ENCODE peak calls at places on chromosomes 2 and 18, in six cellular contexts. W, M, A, Q, S and F are unnamed samples.

GRCh38 chr2:113157108-113157896 is 16.5 kb upstream of the PSD4 start:
- DNase-seq in W (no peak), M (no peak), A (peak), Q (no peak), S (peak), F (peak)

GRCh38 chr2:203432811-203433210 is 102.3 kb downstream of the RAPH1 start:
- DNase-seq in W (no peak), M (no peak), A (no peak), Q (no peak), S (no peak), F (no peak)

GRCh38 chr2:74528600-74529356 is 728 bp downstream of the AUP1 start:
- DNase-seq in W (no peak), M (no peak), A (peak), Q (no peak), S (no peak), F (no peak)

GRCh38 chr2:239000500-239001073 is 152.7 kb downstream of the TWIST2 start:
- DNase-seq in W (no peak), M (no peak), A (no peak), Q (no peak), S (no peak), F (no peak)

GRCh38 chr2:208320686-208321085 is 54.6 kb downstream of the PIKFYVE start:
- DNase-seq in W (no peak), M (no peak), A (no peak), Q (peak), S (no peak), F (no peak)

GRCh38 chr2:25524507-25524906 is 148.9 kb downstream of the DTNB start:
- DNase-seq in W (no peak), M (no peak), A (no peak), Q (no peak), S (no peak), F (no peak)

GRCh38 chr2:235618039-235618438 is 124.2 kb downstream of the AGAP1 start:
- DNase-seq in W (peak), M (no peak), A (no peak), Q (peak), S (no peak), F (no peak)

GRCh38 chr2:179446475-179447141 is 182.0 kb upstream of the SESTD1 start:
- DNase-seq in W (no peak), M (no peak), A (no peak), Q (no peak), S (no peak), F (no peak)

GRCh38 chr2:66432801-66433694 is 1.9 kb upstream of the MEIS1 start:
- DNase-seq in W (peak), M (no peak), A (peak), Q (peak), S (peak), F (peak)

GRCh38 chr2:38421274-38422056 is 44.4 kb upstream of the ATL2 start:
- DNase-seq in W (no peak), M (no peak), A (no peak), Q (no peak), S (no peak), F (peak)

GRCh38 chr2:177812713-177813396 is 259.7 kb downstream of the PDE11A start:
- DNase-seq in W (no peak), M (no peak), A (no peak), Q (no peak), S (no peak), F (no peak)

GRCh38 chr2:68225119-68225632 is 27.2 kb downstream of the PPP3R1 start:
- DNase-seq in W (peak), M (peak), A (peak), Q (peak), S (peak), F (peak)

GRCh38 chr2:112623913-112624777 is 21.6 kb upstream of the SLC20A1 start:
- DNase-seq in W (peak), M (no peak), A (no peak), Q (peak), S (no peak), F (peak)

GRCh38 chr2:219440388-219441256 is 6.0 kb downstream of the SPEG start:
- DNase-seq in W (peak), M (no peak), A (no peak), Q (peak), S (no peak), F (peak)

GRCh38 chr2:148926291-148926961 is 51.4 kb downstream of the KIF5C start:
- DNase-seq in W (peak), M (peak), A (peak), Q (peak), S (peak), F (peak)

GRCh38 chr2:225090746-225091145 is 48.5 kb upstream of the DOCK10 start:
- DNase-seq in W (peak), M (no peak), A (no peak), Q (peak), S (no peak), F (no peak)

GRCh38 chr2:4272261-4272858 is 569.0 kb downstream of the DCDC2C start:
- DNase-seq in W (no peak), M (no peak), A (no peak), Q (no peak), S (no peak), F (no peak)

GRCh38 chr18:79640875-79641274 is 38.7 kb upstream of the CTDP1 start:
- DNase-seq in W (no peak), M (no peak), A (no peak), Q (no peak), S (peak), F (no peak)

GRCh38 chr2:192655916-192656315 is 461.2 kb upstream of the TMEFF2 start:
- DNase-seq in W (no peak), M (no peak), A (peak), Q (no peak), S (no peak), F (no peak)

GRCh38 chr2:158120102-158120501 is 18.4 kb downstream of the UPP2 start:
- DNase-seq in W (no peak), M (no peak), A (no peak), Q (no peak), S (no peak), F (no peak)

GRCh38 chr2:159227467-159227866 is 59.0 kb downstream of the WDSUB1 start:
- DNase-seq in W (no peak), M (no peak), A (no peak), Q (no peak), S (no peak), F (no peak)

GRCh38 chr18:69216390-69216789 is 184.3 kb upstream of the DOK6 start:
- DNase-seq in W (no peak), M (no peak), A (no peak), Q (no peak), S (no peak), F (no peak)

GRCh38 chr18:36386150-36386920 is 88.8 kb downstream of the FHOD3 start:
- DNase-seq in W (no peak), M (no peak), A (no peak), Q (no peak), S (no peak), F (no peak)

GRCh38 chr2:66679422-66679821 is 244.5 kb downstream of the MEIS1 start:
- DNase-seq in W (no peak), M (no peak), A (peak), Q (no peak), S (no peak), F (no peak)

GRCh38 chr2:138112536-138112935 is 148.3 kb downstream of the HNMT start:
- DNase-seq in W (no peak), M (no peak), A (no peak), Q (no peak), S (no peak), F (no peak)

GRCh38 chr2:235634435-235635152 is 140.8 kb downstream of the AGAP1 start:
- DNase-seq in W (peak), M (no peak), A (no peak), Q (peak), S (no peak), F (no peak)

GRCh38 chr18:79640064-79640672 is 39.4 kb upstream of the CTDP1 start:
- DNase-seq in W (no peak), M (no peak), A (no peak), Q (no peak), S (peak), F (no peak)

GRCh38 chr2:132412021-132412420 is 4.6 kb upstream of the GPR39 start:
- DNase-seq in W (no peak), M (no peak), A (peak), Q (no peak), S (no peak), F (no peak)
- H2BK5ac ChIP-seq in W (no peak), M (no peak), A (no peak), Q (no peak), S (no peak), F (no peak)

GRCh38 chr2:240327566-240327965 is 107.9 kb upstream of the GPC1 start:
- DNase-seq in W (no peak), M (no peak), A (no peak), Q (no peak), S (no peak), F (no peak)

GRCh38 chr2:240326886-240327285 is 108.6 kb upstream of the GPC1 start:
- DNase-seq in W (no peak), M (no peak), A (no peak), Q (no peak), S (no peak), F (no peak)

GRCh38 chr2:240329116-240329665 is 106.3 kb upstream of the GPC1 start:
- DNase-seq in W (no peak), M (no peak), A (no peak), Q (no peak), S (no peak), F (no peak)

GRCh38 chr2:240328526-240328925 is 106.9 kb upstream of the GPC1 start:
- DNase-seq in W (no peak), M (no peak), A (no peak), Q (no peak), S (no peak), F (no peak)

GRCh38 chr2:240329778-240330177 is 105.7 kb upstream of the GPC1 start:
- DNase-seq in W (no peak), M (no peak), A (no peak), Q (no peak), S (no peak), F (no peak)
- H2BK5ac ChIP-seq in W (no peak), M (no peak), A (no peak), Q (no peak), S (no peak), F (no peak)

GRCh38 chr2:233074106-233074505 is 14.0 kb downstream of the INPP5D start:
- DNase-seq in W (no peak), M (no peak), A (no peak), Q (no peak), S (no peak), F (no peak)
- H2BK5ac ChIP-seq in W (no peak), M (no peak), A (no peak), Q (no peak), S (no peak), F (no peak)

GRCh38 chr2:174588463-174588862 is 9.1 kb downstream of the WIPF1 start:
- DNase-seq in W (no peak), M (no peak), A (no peak), Q (no peak), S (no peak), F (no peak)
- H2BK5ac ChIP-seq in W (no peak), M (no peak), A (no peak), Q (no peak), S (no peak), F (no peak)

GRCh38 chr18:8965398-8965797 is 137.1 kb upstream of the NDUFV2 start:
- DNase-seq in W (no peak), M (no peak), A (no peak), Q (no peak), S (no peak), F (no peak)
- H2BK5ac ChIP-seq in W (no peak), M (peak), A (no peak), Q (no peak), S (no peak), F (no peak)